ENCODE peak calls at places on chromosome 7, in nine cellular contexts. D, R, Q, T, B, N, M, I and O are unnamed samples.

GRCh38 chr7:74587435-74588126 is 69.9 kb upstream of the GTF2I start:
- DNase-seq in M (peak), Q (peak), T (no peak), B (peak), R (no peak), N (no peak), I (no peak), D (peak), O (peak)

GRCh38 chr7:91034459-91035368 is 229.5 kb upstream of the FZD1 start:
- DNase-seq in Q (no peak), R (peak), T (no peak), I (peak), N (no peak), M (no peak), D (peak), B (peak), O (no peak)

GRCh38 chr7:103989200-103989784 is at the start of gene RELN:
- DNase-seq in I (no peak), R (no peak), T (no peak), D (no peak), B (peak), Q (no peak), M (no peak), N (no peak), O (no peak)

GRCh38 chr7:96855139-96855538 is 145.5 kb upstream of the SEM1 start:
- DNase-seq in I (no peak), T (no peak), B (no peak), R (no peak), Q (no peak), D (no peak), N (no peak), M (no peak), O (no peak)

GRCh38 chr7:110317699-110318265 is 773.1 kb upstream of the LRRN3 start:
- DNase-seq in T (no peak), D (no peak), I (no peak), B (no peak), M (no peak), N (no peak), R (no peak), Q (no peak), O (no peak)

GRCh38 chr7:110119883-110120581 is 970.9 kb upstream of the LRRN3 start:
- DNase-seq in Q (no peak), T (no peak), D (peak), M (no peak), R (no peak), B (no peak), I (no peak), N (no peak), O (no peak)

GRCh38 chr7:112080441-112080840 is 125.8 kb downstream of the DOCK4 start:
- DNase-seq in I (no peak), B (no peak), Q (peak), T (no peak), M (no peak), D (peak), R (no peak), N (no peak), O (no peak)

GRCh38 chr7:104328308-104328969 is at the start of gene LHFPL3:
- DNase-seq in M (no peak), I (peak), B (peak), D (no peak), N (no peak), R (no peak), Q (no peak), T (peak), O (no peak)

GRCh38 chr7:143069912-143070500 is 17.9 kb downstream of the OR6V1 start:
- DNase-seq in R (no peak), B (no peak), T (no peak), D (no peak), N (no peak), M (no peak), I (no peak), Q (no peak), O (no peak)

GRCh38 chr7:24388212-24388611 is 104.2 kb downstream of the NPY start:
- DNase-seq in Q (no peak), N (no peak), T (no peak), I (no peak), M (no peak), D (no peak), R (no peak), B (no peak), O (no peak)

GRCh38 chr7:102063736-102064135 is 222.9 kb upstream of the SH2B2 start:
- DNase-seq in Q (no peak), M (peak), B (no peak), R (no peak), I (no peak), T (no peak), D (peak), N (no peak), O (peak)

GRCh38 chr7:12434012-12434642 is 30.5 kb upstream of the VWDE start:
- DNase-seq in R (no peak), T (no peak), Q (no peak), I (no peak), M (no peak), N (no peak), B (no peak), D (no peak), O (no peak)

GRCh38 chr7:156179872-156180390 is 367.7 kb upstream of the SHH start:
- DNase-seq in T (no peak), R (no peak), I (no peak), Q (no peak), B (no peak), D (no peak), M (no peak), N (no peak), O (no peak)

GRCh38 chr7:28855538-28856217 is 102.5 kb downstream of the TRIL start:
- DNase-seq in R (no peak), T (no peak), M (no peak), Q (peak), B (no peak), D (peak), N (no peak), I (no peak), O (no peak)

GRCh38 chr7:107659666-107660065 is 962 bp upstream of the SLC26A4 start:
- DNase-seq in N (no peak), Q (peak), T (no peak), M (no peak), R (peak), I (no peak), B (no peak), D (no peak), O (no peak)

GRCh38 chr7:87148332-87148955 is 3.8 kb upstream of the DMTF1 start:
- DNase-seq in B (no peak), N (no peak), Q (peak), D (no peak), I (peak), R (no peak), M (no peak), T (no peak), O (no peak)